ENCODE peak calls at places on chromosomes 12 and 14, in eight cellular contexts. L is endodermal cell, I is Panc1, G is Calu3, V is GM13976, H is suprapubic skin, B is left ventricle myocardium inferior, Z is RWPE1. C is an unnamed sample.

GRCh38 chr14:99737451-99737951 is 53.4 kb downstream of the CYP46A1 start:
- DNase-seq in L (no peak), I (no peak), G (peak; percentile 73), V (no peak), H (no peak), B (peak; percentile 68), Z (peak; percentile 44), C (no peak)

GRCh38 chr12:64181504-64182291 is 40.4 kb downstream of the KICS2 start:
- DNase-seq in L (peak; percentile 74), I (peak; percentile 93), G (peak; percentile 43), V (no peak), H (no peak), B (peak; percentile 29), Z (peak; percentile 85), C (no peak)

GRCh38 chr12:77002382-77002781 is 63.0 kb downstream of the E2F7 start:
- DNase-seq in L (no peak), I (no peak), G (no peak), V (no peak), H (no peak), B (no peak), Z (no peak), C (no peak)

GRCh38 chr14:30528119-30528518 is 30.8 kb upstream of the G2E3 start:
- DNase-seq in L (no peak), I (no peak), G (no peak), V (no peak), H (no peak), B (no peak), Z (no peak), C (no peak)

GRCh38 chr14:94936901-94937321 is 167.0 kb upstream of the GSC start:
- DNase-seq in L (no peak), I (no peak), G (no peak), V (no peak), H (no peak), B (peak; percentile 41), Z (no peak), C (no peak)

GRCh38 chr12:24560867-24561266 is 388.0 kb downstream of the BCAT1 start:
- DNase-seq in L (no peak), I (no peak), G (no peak), V (no peak), H (no peak), B (no peak), Z (no peak), C (no peak)

GRCh38 chr12:120012067-120012621 is 23.1 kb downstream of the BICDL1 start:
- DNase-seq in L (peak; percentile 64), I (no peak), G (no peak), V (peak; percentile 86), H (no peak), B (no peak), Z (peak; percentile 29), C (peak; percentile 19)

GRCh38 chr14:50031534-50032313 is 84.6 kb downstream of the VCPKMT start:
- DNase-seq in L (no peak), I (no peak), G (no peak), V (no peak), H (no peak), B (no peak), Z (no peak), C (no peak)

GRCh38 chr12:54689984-54690383 is 41.8 kb upstream of the DCD start:
- DNase-seq in L (peak; percentile 84), I (no peak), G (no peak), V (no peak), H (no peak), B (no peak), Z (no peak), C (no peak)

GRCh38 chr12:107552263-107552662 is 133.3 kb upstream of the PWP1 start:
- DNase-seq in L (no peak), I (no peak), G (no peak), V (no peak), H (no peak), B (no peak), Z (no peak), C (no peak)

GRCh38 chr14:72451081-72451972 is 442.6 kb downstream of the DPF3 start:
- DNase-seq in L (no peak), I (no peak), G (no peak), V (peak; percentile 69), H (no peak), B (no peak), Z (no peak), C (peak; percentile 40)

GRCh38 chr12:19826988-19827550 is 387.8 kb downstream of the AEBP2 start:
- DNase-seq in L (no peak), I (no peak), G (no peak), V (no peak), H (no peak), B (no peak), Z (no peak), C (no peak)

GRCh38 chr14:100237735-100238418 is 1.1 kb upstream of the YY1 start:
- DNase-seq in L (peak; percentile 83), I (no peak), G (peak; percentile 63), V (peak; percentile 67), H (peak; percentile 82), B (peak; percentile 37), Z (peak; percentile 54), C (peak; percentile 59)

GRCh38 chr12:50072198-50072907 is 12.8 kb upstream of the SMARCD1 start:
- DNase-seq in L (peak; percentile 78), I (no peak), G (no peak), V (no peak), H (no peak), B (no peak), Z (no peak), C (no peak)

GRCh38 chr12:68808388-68809189 is 612 bp downstream of the MDM2 start:
- DNase-seq in L (peak; percentile 97), I (no peak), G (peak; percentile 65), V (peak; percentile 84), H (peak; percentile 87), B (peak; percentile 67), Z (peak; percentile 89), C (peak; percentile 65)
- TF ChIP-seq CTCF in L (no peak), I (no peak), G (peak; percentile 23), V (no peak), H (no peak), B (no peak), Z (no peak), C (peak; percentile 15)

GRCh38 chr14:103097994-103098957 is 3.8 kb downstream of the EXOC3L4 start:
- DNase-seq in L (peak; percentile 56), I (no peak), G (no peak), V (no peak), H (no peak), B (no peak), Z (no peak), C (no peak)
- TF ChIP-seq CTCF in L (no peak), I (no peak), G (no peak), V (no peak), H (no peak), B (no peak), Z (no peak), C (no peak)

GRCh38 chr12:65670775-65671174 is 153.5 kb upstream of the HMGA2 start:
- DNase-seq in L (no peak), I (no peak), G (no peak), V (no peak), H (no peak), B (no peak), Z (peak; percentile 81), C (no peak)

GRCh38 chr12:65675141-65675621 is 149.1 kb upstream of the HMGA2 start:
- DNase-seq in L (no peak), I (no peak), G (no peak), V (no peak), H (no peak), B (no peak), Z (no peak), C (no peak)

GRCh38 chr12:65673732-65674131 is 150.6 kb upstream of the HMGA2 start:
- DNase-seq in L (no peak), I (no peak), G (no peak), V (no peak), H (no peak), B (no peak), Z (no peak), C (no peak)

GRCh38 chr12:65673291-65673690 is 151.0 kb upstream of the HMGA2 start:
- DNase-seq in L (no peak), I (no peak), G (no peak), V (no peak), H (no peak), B (no peak), Z (no peak), C (no peak)

DNA sequence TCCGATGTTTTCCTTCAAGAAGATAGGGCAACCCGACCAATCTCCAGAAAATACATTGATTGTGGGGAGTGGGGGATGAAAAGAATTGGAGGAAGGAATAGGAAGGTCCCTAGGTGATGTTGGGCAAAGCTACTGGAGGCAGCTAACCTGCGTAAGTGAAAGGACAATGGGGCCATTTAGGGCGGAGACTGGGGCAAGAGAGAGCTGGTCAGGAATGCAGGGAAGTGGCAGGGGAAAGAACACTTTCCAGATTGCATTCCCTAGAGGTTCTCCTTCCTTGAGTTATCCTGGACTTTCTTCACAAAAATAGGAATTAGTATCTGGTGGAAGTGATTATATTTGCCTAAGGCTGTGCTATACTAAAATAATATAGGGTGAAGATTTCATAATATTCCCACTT is 151.8 kb upstream of the HMGA2 start:
- DNase-seq in L (no peak), I (no peak), G (no peak), V (no peak), H (no peak), B (no peak), Z (peak; percentile 10), C (no peak)
- TF ChIP-seq CTCF in L (no peak), I (no peak), G (no peak), V (no peak), H (no peak), B (no peak), Z (no peak), C (no peak)

GRCh38 chr12:105968025-105968424 is 170.7 kb downstream of the NUAK1 start:
- DNase-seq in L (no peak), I (no peak), G (no peak), V (no peak), H (no peak), B (no peak), Z (no peak), C (no peak)
- TF ChIP-seq CTCF in L (peak; percentile 58), I (no peak), G (no peak), V (no peak), H (no peak), B (no peak), Z (no peak), C (no peak)

DNA sequence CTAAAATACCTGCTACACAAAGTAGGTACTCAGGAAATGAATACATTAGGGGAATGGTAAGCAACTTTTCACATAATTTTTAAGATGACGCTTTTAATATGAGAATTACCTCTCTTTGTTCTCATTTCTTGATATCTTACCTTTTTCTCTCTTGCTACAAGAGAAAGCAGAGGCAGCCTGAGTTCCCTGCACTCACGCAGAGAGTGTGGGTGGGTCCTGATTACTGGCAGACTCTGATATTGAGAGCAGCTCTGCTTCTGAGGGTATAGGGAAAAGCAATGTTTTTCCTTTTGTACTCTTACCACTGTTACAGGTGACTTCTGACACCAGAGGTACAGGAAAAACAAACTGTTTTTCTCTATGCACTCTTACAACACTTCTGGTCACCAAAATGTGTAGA is 420.2 kb upstream of the TMTC1 start:
- DNase-seq in L (no peak), I (no peak), G (no peak), V (no peak), H (no peak), B (no peak), Z (no peak), C (no peak)
- TF ChIP-seq CTCF in L (no peak), I (no peak), G (no peak), V (no peak), H (no peak), B (no peak), Z (no peak), C (no peak)

GRCh38 chr14:52013984-52014600 is 24.7 kb downstream of the RTRAF start:
- DNase-seq in L (peak; percentile 88), I (no peak), G (peak; percentile 10), V (no peak), H (no peak), B (peak; percentile 48), Z (no peak), C (no peak)
- TF ChIP-seq CTCF in L (peak; percentile 76), I (peak; percentile 37), G (no peak), V (no peak), H (no peak), B (peak; percentile 34), Z (no peak), C (no peak)